ENCODE peak calls at places on chromosomes 12 and 14, in six cellular contexts. One of them, this sample, is unnamed.

GRCh38 chr14:93748208-93749080 is 39.8 kb downstream of the PRIMA1 start:
- DNase-seq in left colon: no peak
- DNase-seq in fibroblast of mammary gland: no peak
- DNase-seq in fibroblast of gingiva: no peak
- DNase-seq in C1 segment of cervical spinal cord: no peak
- DNase-seq in activated T-helper 1 cell treated with Interleukin-2 at 50 U/mL for 16 hours: no peak
- DNase-seq in this sample: no peak

GRCh38 chr12:89962648-89963047 is 254.0 kb upstream of the ATP2B1 start:
- DNase-seq in activated T-helper 1 cell treated with Interleukin-2 at 50 U/mL for 16 hours: no peak
- DNase-seq in fibroblast of gingiva: no peak
- DNase-seq in left colon: peak
- DNase-seq in C1 segment of cervical spinal cord: no peak
- DNase-seq in fibroblast of mammary gland: peak
- DNase-seq in this sample: no peak

GRCh38 chr12:108623577-108623976 is 10.1 kb downstream of the SELPLG start:
- DNase-seq in C1 segment of cervical spinal cord: no peak
- DNase-seq in activated T-helper 1 cell treated with Interleukin-2 at 50 U/mL for 16 hours: no peak
- DNase-seq in fibroblast of mammary gland: no peak
- DNase-seq in fibroblast of gingiva: no peak
- DNase-seq in left colon: no peak
- DNase-seq in this sample: no peak

GRCh38 chr12:71760471-71760870 is 5.8 kb downstream of the RAB21 start:
- DNase-seq in fibroblast of gingiva: no peak
- DNase-seq in C1 segment of cervical spinal cord: no peak
- DNase-seq in fibroblast of mammary gland: no peak
- DNase-seq in left colon: no peak
- DNase-seq in activated T-helper 1 cell treated with Interleukin-2 at 50 U/mL for 16 hours: no peak
- DNase-seq in this sample: no peak

GRCh38 chr12:110537605-110538409 is 35.7 kb downstream of the RAD9B start:
- DNase-seq in fibroblast of gingiva: peak
- DNase-seq in activated T-helper 1 cell treated with Interleukin-2 at 50 U/mL for 16 hours: no peak
- DNase-seq in fibroblast of mammary gland: peak
- DNase-seq in C1 segment of cervical spinal cord: no peak
- DNase-seq in left colon: no peak
- DNase-seq in this sample: no peak

GRCh38 chr14:104517426-104517825 is 62.1 kb upstream of the C14orf180 start:
- DNase-seq in activated T-helper 1 cell treated with Interleukin-2 at 50 U/mL for 16 hours: no peak
- DNase-seq in C1 segment of cervical spinal cord: no peak
- DNase-seq in fibroblast of mammary gland: no peak
- DNase-seq in left colon: no peak
- DNase-seq in fibroblast of gingiva: no peak
- DNase-seq in this sample: no peak

GRCh38 chr14:30915596-30915995 is 41.2 kb downstream of the COCH start:
- DNase-seq in fibroblast of gingiva: no peak
- DNase-seq in left colon: no peak
- DNase-seq in fibroblast of mammary gland: no peak
- DNase-seq in C1 segment of cervical spinal cord: no peak
- DNase-seq in activated T-helper 1 cell treated with Interleukin-2 at 50 U/mL for 16 hours: no peak
- DNase-seq in this sample: no peak

GRCh38 chr12:119229837-119230236 is 51.1 kb downstream of the HSPB8 start:
- DNase-seq in fibroblast of mammary gland: peak
- DNase-seq in left colon: no peak
- DNase-seq in C1 segment of cervical spinal cord: no peak
- DNase-seq in activated T-helper 1 cell treated with Interleukin-2 at 50 U/mL for 16 hours: no peak
- DNase-seq in fibroblast of gingiva: no peak
- DNase-seq in this sample: peak

GRCh38 chr14:74514471-74514932 is 20.9 kb downstream of the ISCA2 start:
- DNase-seq in fibroblast of gingiva: peak
- DNase-seq in left colon: no peak
- DNase-seq in activated T-helper 1 cell treated with Interleukin-2 at 50 U/mL for 16 hours: no peak
- DNase-seq in fibroblast of mammary gland: peak
- DNase-seq in C1 segment of cervical spinal cord: no peak
- DNase-seq in this sample: no peak

GRCh38 chr14:58944226-58944769 is 244.2 kb upstream of the DAAM1 start:
- DNase-seq in fibroblast of gingiva: no peak
- DNase-seq in left colon: peak
- DNase-seq in C1 segment of cervical spinal cord: no peak
- DNase-seq in fibroblast of mammary gland: no peak
- DNase-seq in activated T-helper 1 cell treated with Interleukin-2 at 50 U/mL for 16 hours: no peak
- DNase-seq in this sample: no peak